ENCODE peak calls at places on chromosome 21, in five cellular contexts. W, B, P, H and N are unnamed samples.

GRCh38 chr21:37753122-37753599 is 163.1 kb downstream of the KCNJ6 start:
- DNase-seq in P (no peak), H (no peak), W (no peak), B (no peak), N (no peak)

GRCh38 chr21:29340228-29340627 is 41.5 kb downstream of the BACH1 start:
- DNase-seq in B (no peak), H (no peak), W (no peak), P (no peak), N (no peak)

GRCh38 chr21:46119565-46120271 is 21.8 kb downstream of the COL6A2 start:
- DNase-seq in H (no peak), P (no peak), B (no peak), W (peak; percentile 72), N (no peak)

GRCh38 chr21:34894401-34894800 is 154.7 kb downstream of the RUNX1 start:
- DNase-seq in B (no peak), W (no peak), H (no peak), P (no peak), N (no peak)

GRCh38 chr21:41054206-41054605 is 113.8 kb upstream of the BACE2 start:
- DNase-seq in W (no peak), P (no peak), B (no peak), H (no peak), N (peak; percentile 9)

GRCh38 chr21:33712022-33712803 is 69.9 kb downstream of the ITSN1 start:
- DNase-seq in B (no peak), W (no peak), P (no peak), H (no peak), N (no peak)

GRCh38 chr21:35737899-35738341 is 322.4 kb downstream of the SETD4 start:
- DNase-seq in B (peak; percentile 77), P (peak; percentile 28), H (no peak), W (no peak), N (peak; percentile 29)

GRCh38 chr21:36190736-36191135 is 34.1 kb downstream of the DOP1B start:
- DNase-seq in H (no peak), W (no peak), B (no peak), P (no peak), N (no peak)

GRCh38 chr21:39037807-39038405 is 145.3 kb downstream of the PSMG1 start:
- DNase-seq in B (peak; percentile 50), W (peak; percentile 57), H (no peak), P (no peak), N (no peak)

GRCh38 chr21:25350056-25350455 is 257.2 kb downstream of the MRPL39 start:
- DNase-seq in W (no peak), H (no peak), B (peak; percentile 76), P (no peak), N (peak; percentile 48)